ENCODE peak calls at places on chromosomes 5 and 9, in six cellular contexts. C, I, M, H, F and K are unnamed samples.

GRCh38 chr5:158928405-158928804 is 171.3 kb downstream of the EBF1 start:
- DNase-seq in C (no peak), I (no peak), M (no peak), H (no peak), F (no peak), K (no peak)

GRCh38 chr9:111041902-111042301 is 3.6 kb upstream of the LPAR1 start:
- DNase-seq in C (no peak), I (no peak), M (no peak), H (no peak), F (no peak), K (no peak)

GRCh38 chr9:93119953-93120845 is 13.9 kb downstream of the NINJ1 start:
- DNase-seq in C (peak), I (peak), M (peak), H (peak), F (peak), K (peak)

GRCh38 chr9:4508907-4509589 is 18.8 kb downstream of the SLC1A1 start:
- DNase-seq in C (no peak), I (no peak), M (no peak), H (no peak), F (no peak), K (no peak)

GRCh38 chr5:131610198-131611063 is 24.6 kb downstream of the RAPGEF6 start:
- DNase-seq in C (no peak), I (peak), M (no peak), H (peak), F (no peak), K (no peak)

GRCh38 chr5:60522299-60522915 is 177.6 kb downstream of the DEPDC1B start:
- DNase-seq in C (no peak), I (no peak), M (no peak), H (no peak), F (no peak), K (no peak)

GRCh38 chr9:114086607-114087006 is 8.5 kb upstream of the AMBP start:
- DNase-seq in C (no peak), I (no peak), M (no peak), H (no peak), F (no peak), K (no peak)

GRCh38 chr5:155839251-155840037 is 487.5 kb upstream of the SGCD start:
- DNase-seq in C (no peak), I (peak), M (no peak), H (no peak), F (no peak), K (no peak)

GRCh38 chr5:169873642-169874041 is 106.7 kb downstream of the INSYN2B start:
- DNase-seq in C (no peak), I (no peak), M (peak), H (no peak), F (no peak), K (no peak)

GRCh38 chr9:113482991-113483675 is 19.6 kb downstream of the RGS3 start:
- DNase-seq in C (no peak), I (no peak), M (no peak), H (no peak), F (no peak), K (no peak)

DNA sequence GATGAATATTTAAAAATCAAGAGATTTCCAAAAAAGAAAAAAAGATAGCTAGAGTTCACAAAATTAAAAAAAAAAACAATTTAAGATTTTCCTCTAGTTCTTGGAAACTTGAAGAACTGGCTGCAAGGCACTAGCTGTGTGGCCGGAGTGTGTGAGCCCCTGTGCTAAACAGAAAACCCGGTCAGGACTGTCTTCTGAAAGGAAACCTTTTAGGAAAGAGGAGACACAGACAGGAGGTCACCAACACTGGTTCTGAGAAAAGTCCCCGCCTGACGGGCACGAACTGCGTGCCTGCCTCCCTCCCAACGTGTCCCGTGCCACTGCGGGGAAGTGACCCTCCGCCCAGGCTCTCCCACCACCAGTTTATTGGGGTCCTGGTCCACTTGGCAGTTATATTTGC is 15.2 kb downstream of the TTF1 start:
- DNase-seq in C (no peak), I (no peak), M (no peak), H (no peak), F (no peak), K (no peak)
- TF ChIP-seq EP300 in C (no peak), I (no peak), M (no peak), H (no peak), F (no peak), K (no peak)

GRCh38 chr9:100322954-100323536 is 29.7 kb downstream of the TEX10 start:
- DNase-seq in C (no peak), I (peak), M (peak), H (peak), F (no peak), K (no peak)

GRCh38 chr9:100324594-100325200 is 28.0 kb downstream of the TEX10 start:
- DNase-seq in C (no peak), I (peak), M (no peak), H (peak), F (no peak), K (no peak)
- H3K4me3 ChIP-seq in C (no peak), I (no peak), M (no peak), H (no peak), F (no peak), K (no peak)

DNA sequence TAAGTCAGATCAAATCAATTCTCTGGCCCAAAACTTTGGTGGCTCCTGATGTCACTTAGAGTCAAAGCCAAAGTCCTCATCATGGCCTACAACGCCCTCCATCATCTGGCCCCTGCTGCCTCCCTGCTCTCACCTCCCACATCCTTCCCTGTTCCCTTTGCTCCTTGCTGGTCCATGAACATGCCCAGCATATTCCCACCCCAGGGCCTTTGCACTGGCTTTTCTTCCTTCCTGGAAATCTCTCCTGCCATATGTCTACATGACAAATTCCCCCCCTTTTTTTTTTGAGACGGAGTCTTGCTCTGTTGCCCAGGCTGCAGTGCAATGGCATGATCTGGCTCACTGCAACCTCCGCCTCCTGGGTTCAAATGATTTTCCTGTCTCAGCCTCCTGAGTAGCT is 11.1 kb upstream of the PSD2 start:
- DNase-seq in C (no peak), I (no peak), M (no peak), H (no peak), F (no peak), K (no peak)
- TF ChIP-seq POLR2A in C (no peak), I (no peak), M (no peak), H (no peak), F (no peak), K (no peak)

GRCh38 chr5:59483971-59484472 is 409.5 kb downstream of the PDE4D start:
- DNase-seq in C (no peak), I (no peak), M (no peak), H (no peak), F (no peak), K (no peak)
- TF ChIP-seq EP300 in C (no peak), I (no peak), M (no peak), H (no peak), F (no peak), K (no peak)

DNA sequence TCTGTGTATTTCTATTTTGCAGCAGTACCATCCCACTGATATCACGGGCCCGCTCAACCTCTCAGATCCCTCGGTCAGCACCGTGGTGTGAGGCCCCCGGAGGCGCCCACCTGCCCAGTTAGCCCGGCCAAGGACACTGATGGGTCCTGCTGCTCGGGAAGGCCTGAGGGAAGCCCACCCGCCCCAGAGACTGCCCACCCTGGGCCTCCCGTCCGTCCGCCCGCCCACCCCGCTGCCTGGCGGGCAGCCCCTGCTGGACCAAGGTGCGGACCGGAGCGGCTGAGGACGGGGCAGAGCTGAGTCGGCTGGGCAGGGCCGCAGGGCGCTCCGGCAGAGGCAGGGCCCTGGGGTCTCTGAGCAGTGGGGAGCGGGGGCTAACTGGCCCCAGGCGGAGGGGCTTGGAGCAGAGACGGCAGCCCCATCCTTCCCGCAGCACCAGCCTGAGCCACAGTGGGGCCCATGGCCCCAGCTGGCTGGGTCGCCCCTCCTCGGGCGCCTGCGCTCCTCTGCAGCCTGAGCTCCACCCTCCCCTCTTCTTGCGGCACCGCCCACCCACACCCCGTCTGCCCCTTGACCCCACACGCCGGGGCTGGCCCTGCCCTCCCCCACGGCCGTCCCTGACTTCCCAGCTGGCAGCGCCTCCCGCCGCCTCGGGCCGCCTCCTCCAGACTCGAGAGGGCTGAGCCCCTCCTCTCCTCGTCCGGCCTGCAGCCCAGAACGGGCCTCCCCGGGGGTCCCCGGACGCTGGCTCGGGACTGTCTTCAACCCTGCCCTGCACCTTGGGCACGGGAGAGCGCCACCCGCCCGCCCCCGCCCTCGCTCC is 1.9 kb downstream of the LRRC26 start:
- DNase-seq in C (peak), I (no peak), M (no peak), H (no peak), F (no peak), K (no peak)
- H3K4me3 ChIP-seq in C (peak), I (peak), M (peak), H (peak), F (no peak), K (peak)

DNA sequence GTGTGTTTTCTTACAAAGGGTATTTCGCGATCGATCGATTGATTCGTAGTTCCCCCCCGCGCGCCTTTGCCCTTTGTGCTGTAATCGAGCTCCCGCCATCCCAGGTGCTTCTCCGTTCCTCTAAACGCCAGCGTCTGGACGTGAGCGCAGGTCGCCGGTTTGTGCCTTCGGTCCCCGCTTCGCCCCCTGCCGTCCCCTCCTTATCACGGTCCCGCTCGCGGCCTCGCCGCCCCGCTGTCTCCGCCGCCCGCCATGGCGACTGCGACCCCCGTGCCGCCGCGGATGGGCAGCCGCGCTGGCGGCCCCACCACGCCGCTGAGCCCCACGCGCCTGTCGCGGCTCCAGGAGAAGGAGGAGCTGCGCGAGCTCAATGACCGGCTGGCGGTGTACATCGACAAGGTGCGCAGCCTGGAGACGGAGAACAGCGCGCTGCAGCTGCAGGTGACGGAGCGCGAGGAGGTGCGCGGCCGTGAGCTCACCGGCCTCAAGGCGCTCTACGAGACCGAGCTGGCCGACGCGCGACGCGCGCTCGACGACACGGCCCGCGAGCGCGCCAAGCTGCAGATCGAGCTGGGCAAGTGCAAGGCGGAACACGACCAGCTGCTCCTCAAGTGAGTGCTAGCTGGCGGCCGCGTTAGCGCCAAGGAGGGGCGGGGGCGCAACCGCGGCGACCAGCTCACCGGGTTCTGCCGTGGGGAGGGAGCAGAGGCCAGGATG is 479 bp downstream of the LMNB1 start:
- DNase-seq in C (peak), I (no peak), M (peak), H (peak), F (no peak), K (no peak)
- TF ChIP-seq POLR2A in C (no peak), I (no peak), M (no peak), H (no peak), F (no peak), K (no peak)

GRCh38 chr5:57434683-57435082 is 47.9 kb downstream of the ACTBL2 start:
- DNase-seq in C (no peak), I (no peak), M (no peak), H (no peak), F (no peak), K (no peak)

GRCh38 chr5:57435701-57436134 is 46.9 kb downstream of the ACTBL2 start:
- DNase-seq in C (no peak), I (peak), M (no peak), H (peak), F (no peak), K (peak)

GRCh38 chr5:57432876-57433275 is 49.7 kb downstream of the ACTBL2 start:
- DNase-seq in C (no peak), I (peak), M (no peak), H (peak), F (no peak), K (peak)

GRCh38 chr5:57436586-57436985 is 46.0 kb downstream of the ACTBL2 start:
- DNase-seq in C (no peak), I (no peak), M (no peak), H (no peak), F (no peak), K (peak)

GRCh38 chr5:57434227-57434640 is 48.4 kb downstream of the ACTBL2 start:
- DNase-seq in C (no peak), I (no peak), M (no peak), H (no peak), F (no peak), K (no peak)
- TF ChIP-seq EP300 in C (no peak), I (no peak), M (no peak), H (no peak), F (no peak), K (no peak)

GRCh38 chr5:39420482-39421145 is 4.2 kb downstream of the DAB2 start:
- DNase-seq in C (peak), I (no peak), M (peak), H (no peak), F (peak), K (peak)

GRCh38 chr5:39422886-39423285 is 1.9 kb downstream of the DAB2 start:
- DNase-seq in C (no peak), I (no peak), M (no peak), H (peak), F (no peak), K (no peak)

GRCh38 chr5:39424751-39425524 is at the start of gene DAB2:
- DNase-seq in C (peak), I (peak), M (peak), H (peak), F (peak), K (peak)

GRCh38 chr5:39422036-39422606 is 2.7 kb downstream of the DAB2 start:
- DNase-seq in C (no peak), I (no peak), M (no peak), H (no peak), F (no peak), K (no peak)

GRCh38 chr5:39423331-39423751 is 1.4 kb downstream of the DAB2 start:
- DNase-seq in C (peak), I (no peak), M (no peak), H (no peak), F (peak), K (no peak)
- H3K4me3 ChIP-seq in C (peak), I (peak), M (peak), H (peak), F (peak), K (peak)